ENCODE peak calls at places on chromosomes 6 and 20, in four cellular contexts. One of them, this sample, is unnamed.

GRCh38 chr6:149951096-149951495 is 9.3 kb downstream of the ULBP2 start:
- DNase-seq in activated CD8-positive, alpha-beta memory T cell treated with anti-CD3 and anti-CD28 coated beads for 24 hours: peak
- DNase-seq in uterus: no peak
- DNase-seq in stomach: no peak
- DNase-seq in this sample: no peak

GRCh38 chr6:150690681-150691080 is 91.0 kb downstream of the PLEKHG1 start:
- DNase-seq in activated CD8-positive, alpha-beta memory T cell treated with anti-CD3 and anti-CD28 coated beads for 24 hours: no peak
- DNase-seq in stomach: no peak
- DNase-seq in uterus: no peak
- DNase-seq in this sample: no peak

GRCh38 chr6:6479706-6480250 is 108.7 kb upstream of the LY86 start:
- DNase-seq in stomach: no peak
- DNase-seq in uterus: no peak
- DNase-seq in activated CD8-positive, alpha-beta memory T cell treated with anti-CD3 and anti-CD28 coated beads for 24 hours: no peak
- DNase-seq in this sample: no peak

GRCh38 chr6:33113720-33114119 is 37.9 kb downstream of the HLA-DPB1 start:
- DNase-seq in stomach: no peak
- DNase-seq in activated CD8-positive, alpha-beta memory T cell treated with anti-CD3 and anti-CD28 coated beads for 24 hours: no peak
- DNase-seq in uterus: no peak
- DNase-seq in this sample: no peak

GRCh38 chr6:166361080-166361429 is 18.7 kb upstream of the SFT2D1 start:
- DNase-seq in uterus: no peak
- DNase-seq in activated CD8-positive, alpha-beta memory T cell treated with anti-CD3 and anti-CD28 coated beads for 24 hours: no peak
- DNase-seq in stomach: no peak
- DNase-seq in this sample: peak

GRCh38 chr6:90406957-90407356 is 110.3 kb upstream of the BACH2 start:
- DNase-seq in activated CD8-positive, alpha-beta memory T cell treated with anti-CD3 and anti-CD28 coated beads for 24 hours: no peak
- DNase-seq in uterus: no peak
- DNase-seq in stomach: no peak
- DNase-seq in this sample: no peak

GRCh38 chr20:32871622-32872160 is 13.0 kb downstream of the EFCAB8 start:
- DNase-seq in activated CD8-positive, alpha-beta memory T cell treated with anti-CD3 and anti-CD28 coated beads for 24 hours: no peak
- DNase-seq in uterus: no peak
- DNase-seq in stomach: no peak
- DNase-seq in this sample: no peak

GRCh38 chr6:15810618-15811017 is 147.8 kb upstream of the DTNBP1 start:
- DNase-seq in activated CD8-positive, alpha-beta memory T cell treated with anti-CD3 and anti-CD28 coated beads for 24 hours: no peak
- DNase-seq in stomach: no peak
- DNase-seq in uterus: no peak
- DNase-seq in this sample: no peak

GRCh38 chr6:142011156-142011555 is 121.6 kb upstream of the GJE1 start:
- DNase-seq in activated CD8-positive, alpha-beta memory T cell treated with anti-CD3 and anti-CD28 coated beads for 24 hours: no peak
- DNase-seq in stomach: no peak
- DNase-seq in uterus: no peak
- DNase-seq in this sample: peak

GRCh38 chr6:16432075-16433032 is 194.0 kb downstream of the GMPR start:
- DNase-seq in stomach: peak
- DNase-seq in activated CD8-positive, alpha-beta memory T cell treated with anti-CD3 and anti-CD28 coated beads for 24 hours: no peak
- DNase-seq in uterus: peak
- DNase-seq in this sample: peak